ENCODE peak calls at places on chromosomes 12 and 14, in nine cellular contexts. T is GM23338; Y is mesothelial cell of epicardium; V is stimulated activated CD8-positive, alpha-beta memory T cell treated with anti-CD3 and anti-CD28 coated beads, Interleukin-4, amount 100 ng/mL, for 4 hours; Q is Right ventricle myocardium superior; N is AG04449; A is Panc1; E is T-helper 9 cell; Z is tibial nerve. K is an unnamed sample.

GRCh38 chr14:55832122-55832911 is 252.3 kb downstream of the KTN1 start:
- DNase-seq in T (no peak), Y (no peak), V (no peak), Q (no peak), N (no peak), A (no peak), E (no peak), Z (no peak), K (no peak)

GRCh38 chr12:109764776-109765492 is 51.3 kb downstream of the FAM222A start:
- DNase-seq in T (no peak), Y (no peak), V (no peak), Q (no peak), N (no peak), A (no peak), E (no peak), Z (no peak), K (no peak)

GRCh38 chr12:46933947-46934346 is 108.2 kb upstream of the SLC38A4 start:
- DNase-seq in T (peak; percentile 59), Y (no peak), V (no peak), Q (no peak), N (no peak), A (peak; percentile 56), E (no peak), Z (no peak), K (peak; percentile 71)

GRCh38 chr12:58593557-58594304 is 326.6 kb downstream of the LRIG3 start:
- DNase-seq in T (no peak), Y (no peak), V (no peak), Q (no peak), N (no peak), A (no peak), E (no peak), Z (no peak), K (no peak)

GRCh38 chr12:30908389-30909087 is 18.0 kb upstream of the TSPAN11 start:
- DNase-seq in T (no peak), Y (no peak), V (no peak), Q (no peak), N (peak; percentile 65), A (no peak), E (no peak), Z (no peak), K (peak; percentile 16)

GRCh38 chr12:88650715-88651114 is 70.4 kb upstream of the KITLG start:
- DNase-seq in T (no peak), Y (no peak), V (no peak), Q (no peak), N (peak; percentile 63), A (no peak), E (no peak), Z (no peak), K (no peak)

GRCh38 chr14:28661171-28661772 is 105.3 kb upstream of the FOXG1 start:
- DNase-seq in T (peak; percentile 93), Y (no peak), V (no peak), Q (no peak), N (no peak), A (no peak), E (no peak), Z (no peak), K (no peak)

GRCh38 chr12:130086248-130086647 is 76.0 kb upstream of the FZD10 start:
- DNase-seq in T (peak; percentile 3), Y (no peak), V (no peak), Q (no peak), N (no peak), A (no peak), E (no peak), Z (no peak), K (no peak)

GRCh38 chr14:91228112-91229004 is 16.1 kb downstream of the GPR68 start:
- DNase-seq in T (peak; percentile 83), Y (no peak), V (peak; percentile 79), Q (no peak), N (no peak), A (no peak), E (peak; percentile 72), Z (no peak), K (peak; percentile 75)

GRCh38 chr12:53696655-53697321 is 20.9 kb upstream of the ATP5MC2 start:
- DNase-seq in T (peak; percentile 25), Y (no peak), V (no peak), Q (no peak), N (no peak), A (no peak), E (no peak), Z (no peak), K (no peak)

GRCh38 chr12:115088995-115089841 is 405.2 kb upstream of the TBX3 start:
- DNase-seq in T (no peak), Y (no peak), V (no peak), Q (no peak), N (no peak), A (no peak), E (no peak), Z (no peak), K (no peak)

GRCh38 chr14:50801706-50802105 is 29.3 kb downstream of the NIN start:
- DNase-seq in T (no peak), Y (no peak), V (no peak), Q (no peak), N (no peak), A (no peak), E (no peak), Z (no peak), K (peak; percentile 86)

GRCh38 chr12:14403711-14404164 is 38.3 kb downstream of the ATF7IP start:
- DNase-seq in T (no peak), Y (no peak), V (no peak), Q (no peak), N (peak; percentile 59), A (no peak), E (no peak), Z (no peak), K (peak; percentile 77)

GRCh38 chr14:49853572-49854375 is 1.2 kb upstream of the NEMF start:
- DNase-seq in T (peak; percentile 92), Y (peak; percentile 69), V (peak; percentile 49), Q (peak; percentile 77), N (no peak), A (no peak), E (peak; percentile 53), Z (no peak), K (peak; percentile 86)

GRCh38 chr12:59650594-59651229 is 54.9 kb downstream of the SLC16A7 start:
- DNase-seq in T (peak; percentile 14), Y (no peak), V (no peak), Q (no peak), N (no peak), A (no peak), E (no peak), Z (no peak), K (no peak)

GRCh38 chr14:89214221-89214965 is 202.6 kb downstream of the FOXN3 start:
- DNase-seq in T (peak; percentile 14), Y (no peak), V (no peak), Q (peak; percentile 79), N (no peak), A (no peak), E (no peak), Z (no peak), K (peak; percentile 81)

GRCh38 chr14:44912041-44912869 is 49.5 kb downstream of the KLHL28 start:
- DNase-seq in T (peak; percentile 32), Y (no peak), V (no peak), Q (peak; percentile 43), N (no peak), A (no peak), E (no peak), Z (no peak), K (no peak)

GRCh38 chr12:124725099-124725498 is 138.6 kb downstream of the SCARB1 start:
- DNase-seq in T (no peak), Y (no peak), V (no peak), Q (no peak), N (no peak), A (no peak), E (no peak), Z (no peak), K (no peak)

GRCh38 chr14:61469771-61470170 is 148.4 kb downstream of the PRKCH start:
- DNase-seq in T (no peak), Y (no peak), V (no peak), Q (no peak), N (no peak), A (no peak), E (no peak), Z (no peak), K (peak; percentile 13)

GRCh38 chr14:104878582-104878981 is 13.5 kb downstream of the CEP170B start:
- DNase-seq in T (no peak), Y (no peak), V (no peak), Q (peak; percentile 34), N (no peak), A (no peak), E (no peak), Z (no peak), K (no peak)

GRCh38 chr12:16587514-16587913 is 18.4 kb downstream of the LMO3 start:
- DNase-seq in T (no peak), Y (no peak), V (no peak), Q (no peak), N (no peak), A (no peak), E (no peak), Z (no peak), K (no peak)

GRCh38 chr12:39348941-39349626 is 93.8 kb downstream of the KIF21A start:
- DNase-seq in T (no peak), Y (no peak), V (no peak), Q (no peak), N (no peak), A (no peak), E (no peak), Z (no peak), K (no peak)

GRCh38 chr14:95078841-95079240 is 78.5 kb downstream of the DICER1 start:
- DNase-seq in T (peak; percentile 41), Y (no peak), V (no peak), Q (no peak), N (no peak), A (no peak), E (no peak), Z (no peak), K (no peak)